ENCODE peak calls at places on chromosomes 2 and 18, in four cellular contexts. One of them, this sample, is unnamed.

GRCh38 chr2:235255716-235256115 is 238.1 kb upstream of the AGAP1 start:
- DNase-seq in tibial nerve: no peak
- DNase-seq in aorta: no peak
- DNase-seq in GM23248: peak
- DNase-seq in this sample: no peak

GRCh38 chr18:36066001-36066400 is 1.4 kb downstream of the RPRD1A start:
- DNase-seq in tibial nerve: no peak
- DNase-seq in aorta: no peak
- DNase-seq in GM23248: peak
- DNase-seq in this sample: no peak

GRCh38 chr2:27075219-27075871 is 3.1 kb upstream of the EMILIN1 start:
- DNase-seq in tibial nerve: no peak
- DNase-seq in aorta: no peak
- DNase-seq in GM23248: no peak
- DNase-seq in this sample: no peak

GRCh38 chr2:223760838-223761502 is 76.4 kb downstream of the AP1S3 start:
- DNase-seq in tibial nerve: peak
- DNase-seq in aorta: no peak
- DNase-seq in GM23248: peak
- DNase-seq in this sample: peak

GRCh38 chr2:147365577-147365976 is 479.3 kb upstream of the ACVR2A start:
- DNase-seq in tibial nerve: no peak
- DNase-seq in aorta: no peak
- DNase-seq in GM23248: no peak
- DNase-seq in this sample: no peak

GRCh38 chr18:21747764-21748693 is 7.4 kb downstream of the MIB1 start:
- DNase-seq in tibial nerve: no peak
- DNase-seq in aorta: no peak
- DNase-seq in GM23248: no peak
- DNase-seq in this sample: no peak

GRCh38 chr2:200797242-200797770 is 14.4 kb upstream of the BZW1 start:
- DNase-seq in tibial nerve: peak
- DNase-seq in aorta: no peak
- DNase-seq in GM23248: peak
- DNase-seq in this sample: no peak

GRCh38 chr2:110773470-110773921 is 41.1 kb downstream of the ACOXL start:
- DNase-seq in tibial nerve: no peak
- DNase-seq in aorta: peak
- DNase-seq in GM23248: no peak
- DNase-seq in this sample: no peak

GRCh38 chr18:28485918-28486317 is 309.0 kb upstream of the CDH2 start:
- DNase-seq in tibial nerve: no peak
- DNase-seq in aorta: no peak
- DNase-seq in GM23248: no peak
- DNase-seq in this sample: no peak

GRCh38 chr2:42827647-42828486 is 35.5 kb upstream of the HAAO start:
- DNase-seq in tibial nerve: peak
- DNase-seq in aorta: peak
- DNase-seq in GM23248: peak
- DNase-seq in this sample: peak
- H3K4me3 ChIP-seq in tibial nerve: peak
- H3K4me3 ChIP-seq in aorta: no peak
- H3K4me3 ChIP-seq in GM23248: peak
- H3K4me3 ChIP-seq in this sample: peak

GRCh38 chr2:144941743-144942488 is 422.0 kb upstream of the ZEB2 start:
- DNase-seq in tibial nerve: no peak
- DNase-seq in aorta: no peak
- DNase-seq in GM23248: no peak
- DNase-seq in this sample: no peak

GRCh38 chr2:144944506-144945230 is 424.7 kb upstream of the ZEB2 start:
- DNase-seq in tibial nerve: no peak
- DNase-seq in aorta: no peak
- DNase-seq in GM23248: peak
- DNase-seq in this sample: no peak

GRCh38 chr2:144942516-144943256 is 422.8 kb upstream of the ZEB2 start:
- DNase-seq in tibial nerve: no peak
- DNase-seq in aorta: no peak
- DNase-seq in GM23248: peak
- DNase-seq in this sample: no peak

GRCh38 chr2:144943986-144944385 is 424.1 kb upstream of the ZEB2 start:
- DNase-seq in tibial nerve: no peak
- DNase-seq in aorta: no peak
- DNase-seq in GM23248: peak
- DNase-seq in this sample: no peak

GRCh38 chr2:144943293-144943941 is 423.5 kb upstream of the ZEB2 start:
- DNase-seq in tibial nerve: no peak
- DNase-seq in aorta: no peak
- DNase-seq in GM23248: peak
- DNase-seq in this sample: no peak
- H3K4me3 ChIP-seq in tibial nerve: no peak
- H3K4me3 ChIP-seq in aorta: no peak
- H3K4me3 ChIP-seq in GM23248: peak
- H3K4me3 ChIP-seq in this sample: no peak

DNA sequence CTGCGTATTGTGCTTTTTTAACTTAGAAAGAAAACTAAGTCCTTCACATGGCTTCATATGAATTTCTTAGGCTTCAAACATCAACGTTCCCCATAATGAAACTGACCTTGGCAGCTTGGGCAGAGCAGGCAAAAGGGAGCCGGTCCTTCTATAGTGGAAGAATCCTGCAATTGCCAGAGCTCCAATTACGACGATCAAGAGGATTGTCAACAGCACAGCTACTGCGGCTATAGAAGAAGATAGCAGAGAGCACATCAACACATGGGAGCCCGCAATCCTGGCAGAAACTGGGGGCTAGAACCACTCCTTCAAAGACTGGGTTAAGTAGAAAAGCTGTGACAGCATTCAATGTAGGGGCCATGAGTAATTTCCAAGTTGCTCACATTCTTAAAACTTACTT is 69.8 kb downstream of the DHRS9 start:
- DNase-seq in tibial nerve: no peak
- DNase-seq in aorta: no peak
- DNase-seq in GM23248: no peak
- DNase-seq in this sample: no peak
- H3K4me3 ChIP-seq in tibial nerve: no peak
- H3K4me3 ChIP-seq in aorta: no peak
- H3K4me3 ChIP-seq in GM23248: no peak
- H3K4me3 ChIP-seq in this sample: no peak

DNA sequence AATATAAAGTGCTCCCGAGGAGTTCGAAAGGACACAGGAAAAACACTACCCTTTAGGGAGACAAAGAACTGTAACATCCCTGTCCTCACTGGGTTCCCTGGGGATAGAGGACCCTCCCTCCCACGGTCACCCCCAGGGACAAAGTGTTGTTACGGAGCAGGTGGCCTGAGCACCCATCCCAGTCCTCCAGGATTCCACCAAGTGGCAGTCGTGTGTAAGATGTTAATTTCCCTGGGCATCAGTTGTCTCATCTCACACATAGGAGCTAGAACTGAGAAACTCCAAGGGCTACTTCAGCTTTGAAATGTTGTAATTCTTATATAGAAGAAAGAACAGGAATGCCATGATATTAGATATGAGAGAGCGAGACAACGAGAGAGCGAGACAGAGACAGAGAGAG is 137.7 kb downstream of the ALK start:
- DNase-seq in tibial nerve: no peak
- DNase-seq in aorta: no peak
- DNase-seq in GM23248: no peak
- DNase-seq in this sample: no peak
- H3K4me3 ChIP-seq in tibial nerve: no peak
- H3K4me3 ChIP-seq in aorta: no peak
- H3K4me3 ChIP-seq in GM23248: no peak
- H3K4me3 ChIP-seq in this sample: no peak